ENCODE peak calls at places on chromosomes 6 and 20, in five cellular contexts. T is H1, M is K562, Q is HepG2, E is GM12891. B is an unnamed sample.

GRCh38 chr6:107489636-107490567 is at the start of gene SOBP:
- DNase-seq in T (peak), M (peak), Q (peak), E (peak), B (peak)

GRCh38 chr6:126614642-126615504 is 275.0 kb downstream of the CENPW start:
- DNase-seq in T (peak), M (no peak), Q (peak), E (no peak), B (no peak)

GRCh38 chr6:125753218-125753936 is 3.9 kb downstream of the HEY2 start:
- DNase-seq in T (no peak), M (no peak), Q (peak), E (no peak), B (no peak)

GRCh38 chr6:126539022-126539421 is 199.1 kb downstream of the CENPW start:
- DNase-seq in T (no peak), M (no peak), Q (no peak), E (no peak), B (no peak)

GRCh38 chr20:34143951-34144350 is 31.9 kb upstream of the EIF2S2 start:
- DNase-seq in T (no peak), M (peak), Q (peak), E (no peak), B (no peak)

GRCh38 chr20:44702776-44703175 is 12.4 kb upstream of the CCN5 start:
- DNase-seq in T (no peak), M (no peak), Q (no peak), E (no peak), B (no peak)

GRCh38 chr20:25310921-25311728 is 63.2 kb downstream of the PYGB start:
- DNase-seq in T (no peak), M (no peak), Q (peak), E (no peak), B (no peak)

GRCh38 chr20:59611286-59611685 is 6.9 kb downstream of the PHACTR3 start:
- DNase-seq in T (no peak), M (no peak), Q (no peak), E (no peak), B (no peak)

GRCh38 chr6:45590225-45590624 is 212.5 kb upstream of the SUPT3H start:
- DNase-seq in T (peak), M (no peak), Q (no peak), E (no peak), B (no peak)

GRCh38 chr6:42808492-42809483 is 26.9 kb downstream of the BICRAL start:
- DNase-seq in T (no peak), M (no peak), Q (no peak), E (no peak), B (no peak)

GRCh38 chr6:146928503-146928902 is 275.7 kb upstream of the STXBP5 start:
- DNase-seq in T (no peak), M (no peak), Q (no peak), E (no peak), B (no peak)

GRCh38 chr20:3923818-3924217 is 34.6 kb downstream of the PANK2 start:
- DNase-seq in T (no peak), M (no peak), Q (no peak), E (no peak), B (no peak)
- TF ChIP-seq TAF1 in T (no peak), M (no peak), Q (no peak), E (no peak), B (no peak)

GRCh38 chr6:37454420-37455125 is 21.6 kb downstream of the CMTR1 start:
- DNase-seq in T (no peak), M (no peak), Q (no peak), E (no peak), B (no peak)
- TF ChIP-seq POLR2AphosphoS5 in T (no peak), M (no peak), Q (no peak), E (no peak), B (no peak)

GRCh38 chr6:112781236-112781635 is 434.1 kb downstream of the RFPL4B start:
- DNase-seq in T (no peak), M (no peak), Q (peak), E (no peak), B (no peak)

GRCh38 chr6:112780498-112781096 is 433.5 kb downstream of the RFPL4B start:
- DNase-seq in T (peak), M (peak), Q (peak), E (peak), B (peak)

GRCh38 chr6:112786801-112787200 is 439.7 kb downstream of the RFPL4B start:
- DNase-seq in T (no peak), M (no peak), Q (no peak), E (no peak), B (no peak)

GRCh38 chr6:112785408-112785807 is 438.3 kb downstream of the RFPL4B start:
- DNase-seq in T (no peak), M (no peak), Q (no peak), E (no peak), B (no peak)
- TF ChIP-seq POLR2A in T (no peak), M (no peak), Q (no peak), E (no peak), B (no peak)

GRCh38 chr6:1538348-1538747 is 71.4 kb upstream of the FOXC1 start:
- DNase-seq in T (no peak), M (no peak), Q (no peak), E (no peak), B (no peak)

GRCh38 chr6:1542764-1543163 is 67.0 kb upstream of the FOXC1 start:
- DNase-seq in T (no peak), M (no peak), Q (no peak), E (no peak), B (no peak)

GRCh38 chr6:1542335-1542734 is 67.4 kb upstream of the FOXC1 start:
- DNase-seq in T (no peak), M (no peak), Q (no peak), E (no peak), B (no peak)

GRCh38 chr6:1538810-1539482 is 70.8 kb upstream of the FOXC1 start:
- DNase-seq in T (no peak), M (no peak), Q (no peak), E (no peak), B (no peak)

DNA sequence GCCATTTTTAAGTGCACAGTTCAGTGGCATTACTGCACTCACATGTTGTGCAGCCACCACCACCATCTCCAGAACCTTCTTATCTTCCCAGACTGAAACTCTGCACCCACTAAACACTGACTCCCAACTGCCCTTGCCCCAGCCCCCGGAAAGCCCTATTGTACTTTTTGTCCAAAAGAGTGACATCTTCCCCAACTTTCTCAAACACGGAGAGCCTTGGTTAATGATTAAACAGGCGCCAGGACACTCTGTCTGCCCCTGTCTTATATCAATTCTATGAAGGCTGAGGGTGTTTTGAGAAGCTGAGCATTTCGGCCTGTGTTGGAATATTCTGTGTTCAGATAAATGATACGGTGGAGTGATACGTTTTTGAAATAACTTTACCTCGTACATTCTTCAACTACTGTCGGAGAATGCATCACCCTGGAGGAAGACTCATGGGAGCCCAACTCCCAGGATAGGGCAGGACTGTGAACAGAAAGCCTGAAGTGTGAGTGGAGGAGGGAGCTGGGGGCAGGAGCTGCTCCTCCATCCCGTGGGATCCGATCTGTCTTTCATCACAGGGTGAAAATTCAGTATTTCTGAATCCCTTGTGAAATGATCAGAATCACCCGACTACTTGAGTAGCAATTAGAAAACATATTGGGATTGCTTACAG is 68.7 kb upstream of the FOXC1 start:
- DNase-seq in T (no peak), M (no peak), Q (peak), E (no peak), B (no peak)
- TF ChIP-seq TAF1 in T (no peak), M (no peak), Q (no peak), E (no peak), B (no peak)

GRCh38 chr6:119533603-119534279 is 184.2 kb upstream of the MAN1A1 start:
- DNase-seq in T (no peak), M (no peak), Q (no peak), E (no peak), B (no peak)
- TF ChIP-seq POLR2AphosphoS5 in T (no peak), M (no peak), Q (no peak), E (no peak), B (no peak)